ENCODE peak calls at places on chromosomes 1 and 21, in seven cellular contexts. A is HCT116, K is H1, B is GM12878, L is K562, W is SK-N-SH, H is HepG2. P is an unnamed sample.

GRCh38 chr1:228282329-228283042 is 74.6 kb downstream of the OBSCN start:
- DNase-seq in H (no peak), A (no peak), K (no peak), W (no peak), L (no peak), B (no peak), P (peak; percentile 22)

GRCh38 chr1:203451849-203452784 is 23.5 kb upstream of the PRELP start:
- DNase-seq in W (peak; percentile 48), A (no peak), L (no peak), B (no peak), K (no peak), H (no peak), P (no peak)

GRCh38 chr21:26169061-26169610 is 1.4 kb downstream of the APP start:
- DNase-seq in H (peak; percentile 41), K (peak; percentile 53), L (no peak), A (peak; percentile 29), W (peak; percentile 71), B (peak; percentile 24), P (peak; percentile 82)

GRCh38 chr1:40344597-40344996 is 27.5 kb upstream of the COL9A2 start:
- DNase-seq in L (no peak), W (peak; percentile 13), A (no peak), K (no peak), B (no peak), H (peak; percentile 43), P (no peak)

GRCh38 chr1:52571783-52572182 is 18.9 kb upstream of the TUT4 start:
- DNase-seq in W (no peak), H (peak; percentile 69), K (no peak), L (peak; percentile 50), B (no peak), A (no peak), P (no peak)

GRCh38 chr1:219239518-219239917 is 65.8 kb downstream of the LYPLAL1 start:
- DNase-seq in A (no peak), L (no peak), B (no peak), H (no peak), K (no peak), W (no peak), P (no peak)

GRCh38 chr21:45537111-45537745 is 5.0 kb downstream of the SLC19A1 start:
- DNase-seq in K (peak; percentile 13), W (no peak), A (no peak), L (no peak), B (no peak), H (no peak), P (no peak)

GRCh38 chr1:103156966-103157365 is 48.6 kb upstream of the COL11A1 start:
- DNase-seq in A (no peak), B (no peak), W (no peak), K (no peak), H (no peak), L (no peak), P (no peak)

GRCh38 chr1:162877412-162877811 is 16.4 kb upstream of the CCDC190 start:
- DNase-seq in H (no peak), B (no peak), A (no peak), L (no peak), K (no peak), W (no peak), P (no peak)

GRCh38 chr1:162881590-162881989 is 20.6 kb upstream of the CCDC190 start:
- DNase-seq in K (no peak), H (no peak), W (no peak), B (no peak), A (no peak), L (no peak), P (no peak)

GRCh38 chr1:162876751-162877150 is 15.8 kb upstream of the CCDC190 start:
- DNase-seq in A (no peak), W (no peak), L (no peak), B (no peak), H (no peak), K (no peak), P (no peak)

GRCh38 chr1:162873671-162874666 is 13.0 kb upstream of the CCDC190 start:
- DNase-seq in L (no peak), A (no peak), B (no peak), H (peak; percentile 75), K (no peak), W (no peak), P (peak; percentile 89)

DNA sequence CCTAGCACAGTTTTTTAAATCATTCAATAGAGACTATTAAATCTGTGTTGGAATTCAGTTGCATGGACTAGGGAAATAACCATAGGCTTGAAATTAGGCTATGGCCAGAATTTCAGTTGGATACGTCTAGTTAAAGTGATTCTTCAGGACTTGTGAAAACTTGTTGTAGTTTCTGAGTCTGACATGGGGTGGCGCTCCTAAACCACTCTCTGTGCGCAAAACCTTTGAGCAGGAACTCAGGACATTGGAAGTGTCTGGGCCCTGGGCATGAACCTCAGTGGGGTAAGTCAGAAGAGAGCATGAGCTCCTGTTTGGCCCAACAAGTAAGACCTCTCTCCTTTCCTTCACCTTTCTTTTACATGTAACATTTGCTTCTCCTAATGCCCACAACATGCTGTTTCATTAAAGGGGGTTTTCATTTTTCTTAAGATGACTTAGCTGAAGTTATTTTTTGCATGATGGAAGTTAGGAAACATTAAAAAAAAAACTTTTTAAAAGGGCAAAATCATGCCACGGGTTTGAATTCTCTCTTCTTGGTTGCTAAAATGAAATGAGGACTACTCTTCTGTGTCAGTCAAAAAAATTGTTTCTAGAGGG is 17.1 kb upstream of the CCDC190 start:
- DNase-seq in W (peak; percentile 33), K (peak; percentile 87), B (no peak), H (peak; percentile 45), L (peak; percentile 36), A (peak; percentile 68), P (peak; percentile 84)
- TF ChIP-seq JUND in W (no peak), K (no peak), B (no peak), H (no peak), L (no peak), A (no peak), P (no peak)

GRCh38 chr1:32538887-32539583 is at the start of gene ZBTB8A:
- DNase-seq in W (peak; percentile 83), H (peak; percentile 30), L (peak; percentile 17), K (peak; percentile 73), B (no peak), A (peak; percentile 54), P (peak; percentile 73)
- TF ChIP-seq JUND in W (no peak), H (no peak), L (no peak), K (no peak), B (no peak), A (no peak), P (no peak)

DNA sequence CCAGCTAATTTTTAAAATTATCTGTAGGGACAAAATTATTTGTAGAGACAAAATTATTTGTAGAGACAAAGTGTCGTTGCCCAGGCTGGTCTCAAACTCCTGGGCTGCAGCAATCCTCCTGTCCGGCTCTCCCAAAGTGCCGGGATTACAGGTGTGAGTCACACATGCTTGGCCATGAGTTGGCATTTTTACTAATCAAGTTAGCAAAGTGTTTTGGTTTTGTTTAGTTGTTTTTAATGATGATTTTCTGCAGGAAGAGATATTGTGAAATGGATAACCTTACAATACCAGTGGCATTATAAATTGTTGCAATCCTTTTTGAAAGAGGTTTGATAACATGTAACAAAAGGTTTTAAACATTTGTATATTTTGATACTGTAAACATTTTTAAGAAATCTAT is 65.3 kb upstream of the MAGI3 start:
- DNase-seq in W (no peak), B (no peak), A (peak; percentile 56), K (no peak), L (no peak), H (peak; percentile 9), P (no peak)
- TF ChIP-seq JUND in W (no peak), B (no peak), A (peak; percentile 46), K (no peak), L (peak; percentile 60), H (no peak), P (no peak)

GRCh38 chr1:185239861-185240260 is 77.2 kb downstream of the IVNS1ABP start:
- DNase-seq in H (no peak), A (no peak), B (no peak), K (no peak), W (no peak), L (no peak), P (no peak)

GRCh38 chr1:185245466-185245865 is 71.6 kb downstream of the IVNS1ABP start:
- DNase-seq in W (no peak), L (no peak), H (no peak), A (no peak), B (no peak), K (no peak), P (no peak)

GRCh38 chr1:185249563-185249962 is 67.5 kb downstream of the IVNS1ABP start:
- DNase-seq in K (no peak), L (no peak), A (no peak), H (no peak), B (no peak), W (no peak), P (no peak)

GRCh38 chr1:185241127-185241526 is 75.9 kb downstream of the IVNS1ABP start:
- DNase-seq in W (no peak), L (no peak), B (no peak), H (peak; percentile 36), A (no peak), K (no peak), P (no peak)

GRCh38 chr1:185244015-185244747 is 72.9 kb downstream of the IVNS1ABP start:
- DNase-seq in B (no peak), L (no peak), H (no peak), A (no peak), W (no peak), K (no peak), P (no peak)
- TF ChIP-seq JUND in B (no peak), L (peak; percentile 15), H (no peak), A (no peak), W (peak; percentile 67), K (no peak), P (no peak)

DNA sequence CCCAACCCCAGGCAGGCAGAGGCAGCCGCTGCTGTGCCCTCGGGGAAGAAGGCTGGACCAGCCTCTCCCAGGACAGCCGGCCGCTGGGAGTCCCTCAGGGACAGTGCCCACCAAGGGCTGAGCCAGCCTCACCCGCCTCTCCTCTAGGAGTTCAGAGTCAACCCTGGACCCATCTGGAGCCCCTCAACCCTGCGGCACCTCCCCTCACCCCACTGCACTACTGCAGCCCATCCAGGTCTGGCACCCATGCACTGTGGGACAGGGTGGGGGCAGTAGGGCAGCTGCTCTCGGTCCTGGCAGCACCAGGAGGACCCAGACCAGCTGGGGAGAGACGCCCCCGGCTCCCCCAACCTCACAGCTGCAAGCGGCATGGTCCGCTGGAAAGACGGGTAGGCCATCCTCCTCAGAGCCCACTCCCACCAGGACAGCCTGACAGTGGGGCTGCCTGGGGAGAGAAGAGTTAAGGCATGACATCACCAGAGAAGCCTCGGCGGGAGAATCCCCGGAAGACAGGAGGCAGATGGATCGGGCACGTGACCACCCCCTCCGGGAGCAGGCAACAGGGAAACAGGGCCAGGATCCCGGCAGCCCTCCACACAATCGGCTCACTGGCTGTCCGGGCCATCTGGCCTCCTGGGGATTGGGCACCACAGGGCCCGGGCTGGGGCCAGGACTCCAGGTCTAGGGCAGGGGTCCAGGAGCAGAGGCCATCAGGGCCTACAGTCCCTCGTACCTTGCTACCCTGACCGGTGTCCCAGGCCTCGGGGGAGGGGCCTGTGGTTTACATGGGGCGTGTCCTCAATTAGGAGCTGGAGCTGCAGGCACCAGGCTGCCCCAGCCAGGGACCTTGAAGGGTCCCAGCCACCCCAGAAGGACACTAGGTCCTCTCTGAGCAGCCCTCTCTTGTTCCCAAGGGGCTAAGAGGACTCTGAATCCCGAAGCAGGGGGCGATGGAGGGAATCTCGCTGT is 3.1 kb downstream of the ACAP3 start:
- DNase-seq in L (peak; percentile 60), K (peak; percentile 83), H (peak; percentile 62), A (no peak), W (peak; percentile 91), B (no peak), P (no peak)
- TF ChIP-seq JUND in L (peak; percentile 62), K (peak; percentile 76), H (peak; percentile 66), A (no peak), W (no peak), B (no peak), P (no peak)

GRCh38 chr1:32151319-32151787 is 28.1 kb upstream of the TXLNA start:
- DNase-seq in H (no peak), B (no peak), K (no peak), A (no peak), L (no peak), W (peak; percentile 16), P (no peak)

GRCh38 chr1:32150847-32151246 is 28.6 kb upstream of the TXLNA start:
- DNase-seq in L (no peak), K (no peak), B (no peak), A (no peak), W (no peak), H (no peak), P (no peak)
- TF ChIP-seq JUND in L (no peak), K (no peak), B (no peak), A (no peak), W (no peak), H (no peak), P (no peak)

P was measured in T47D.